ENCODE peak calls at places on chromosomes 12 and 14, in ten cellular contexts. S is renal cortical epithelial cell; T is NCI-H1436 treated with DMSO at 0.1 percent for 48 hours; R is left cardiac atrium; I is fibroblast of gingiva; G is NCI-H460; X is CD8-positive, alpha-beta T cell; P is DMS153; Z is HT-29; E is COR-L47. M is an unnamed sample.

GRCh38 chr14:61750708-61751474 is 11.3 kb upstream of the SNAPC1 start:
- DNase-seq in S (peak), T (no peak), R (peak), I (peak), G (peak), X (peak), P (peak), Z (peak), E (peak), M (peak)

GRCh38 chr12:32864731-32865130 is 31.8 kb downstream of the PKP2 start:
- DNase-seq in S (no peak), T (no peak), R (no peak), I (no peak), G (no peak), X (no peak), P (no peak), Z (no peak), E (no peak), M (no peak)

GRCh38 chr12:77064891-77065360 is 443 bp downstream of the E2F7 start:
- DNase-seq in S (no peak), T (no peak), R (no peak), I (no peak), G (no peak), X (peak), P (no peak), Z (no peak), E (peak), M (peak)

GRCh38 chr14:65387171-65387570 is 25.4 kb upstream of the FUT8 start:
- DNase-seq in S (no peak), T (no peak), R (no peak), I (no peak), G (no peak), X (no peak), P (no peak), Z (no peak), E (no peak), M (no peak)

GRCh38 chr14:63986789-63987533 is 134.2 kb downstream of the SYNE2 start:
- DNase-seq in S (peak), T (peak), R (no peak), I (peak), G (peak), X (no peak), P (no peak), Z (no peak), E (no peak), M (no peak)

GRCh38 chr14:53035796-53036195 is 84.9 kb upstream of the FERMT2 start:
- DNase-seq in S (no peak), T (no peak), R (no peak), I (peak), G (no peak), X (no peak), P (no peak), Z (no peak), E (no peak), M (no peak)

GRCh38 chr12:43861847-43862150 is 25.9 kb downstream of the TMEM117 start:
- DNase-seq in S (no peak), T (no peak), R (no peak), I (no peak), G (no peak), X (no peak), P (no peak), Z (no peak), E (no peak), M (no peak)

GRCh38 chr12:49325606-49326005 is 2.6 kb downstream of the TROAP start:
- DNase-seq in S (no peak), T (no peak), R (no peak), I (no peak), G (no peak), X (no peak), P (no peak), Z (no peak), E (no peak), M (no peak)

GRCh38 chr12:77060136-77060882 is 5.1 kb downstream of the E2F7 start:
- DNase-seq in S (no peak), T (no peak), R (no peak), I (no peak), G (no peak), X (no peak), P (no peak), Z (no peak), E (no peak), M (no peak)

GRCh38 chr12:131511803-131512564 is 198.9 kb upstream of the SFSWAP start:
- DNase-seq in S (no peak), T (no peak), R (no peak), I (no peak), G (no peak), X (no peak), P (no peak), Z (no peak), E (no peak), M (no peak)

GRCh38 chr14:91175802-91176201 is 61.9 kb downstream of the DGLUCY start:
- DNase-seq in S (no peak), T (no peak), R (no peak), I (no peak), G (no peak), X (no peak), P (no peak), Z (no peak), E (no peak), M (no peak)

M was measured in A549.